ENCODE peak calls at places on chromosome 2, in five cellular contexts. U, V, X, F and J are unnamed samples.

GRCh38 chr2:46018773-46019593 is 278.2 kb upstream of the EPAS1 start:
- DNase-seq in U (no peak), V (no peak), X (no peak), F (no peak), J (no peak)

GRCh38 chr2:58871469-58872142 is 630.5 kb upstream of the FANCL start:
- DNase-seq in X (no peak), F (no peak), V (no peak), U (no peak), J (no peak)

GRCh38 chr2:74658516-74658915 is 4.5 kb downstream of the SEMA4F start:
- DNase-seq in V (no peak), U (no peak), X (no peak), F (no peak), J (no peak)

GRCh38 chr2:30221531-30221930 is 9.8 kb upstream of the LBH start:
- DNase-seq in U (no peak), X (no peak), V (no peak), F (no peak), J (no peak)

GRCh38 chr2:75627902-75628504 is 18.6 kb upstream of the MRPL19 start:
- DNase-seq in U (peak; percentile 64), X (peak; percentile 84), F (peak; percentile 57), V (peak; percentile 71), J (peak; percentile 41)

GRCh38 chr2:147223553-147223952 is 621.3 kb upstream of the ACVR2A start:
- DNase-seq in F (no peak), X (no peak), V (no peak), U (no peak), J (no peak)

GRCh38 chr2:54591551-54591950 is 131.9 kb upstream of the EML6 start:
- DNase-seq in U (no peak), V (no peak), F (no peak), X (no peak), J (no peak)

GRCh38 chr2:119478188-119479065 is 45.9 kb downstream of the SCTR start:
- DNase-seq in V (no peak), F (no peak), U (no peak), X (no peak), J (no peak)

GRCh38 chr2:166343467-166343866 is 32.3 kb downstream of the SCN9A start:
- DNase-seq in F (no peak), U (no peak), X (no peak), V (no peak), J (no peak)

GRCh38 chr2:107595749-107596148 is 230.9 kb upstream of the RGPD4 start:
- DNase-seq in X (no peak), V (no peak), U (no peak), F (no peak), J (peak; percentile 28)

GRCh38 chr2:101873543-101873942 is 118.2 kb upstream of the IL1R2 start:
- DNase-seq in F (no peak), X (no peak), V (no peak), U (no peak), J (no peak)

GRCh38 chr2:25711641-25712369 is 38.4 kb upstream of the DTNB start:
- DNase-seq in V (no peak), U (no peak), F (no peak), X (peak; percentile 40), J (no peak)

GRCh38 chr2:241690202-241690717 is 3.6 kb upstream of the DTYMK start:
- DNase-seq in F (no peak), V (no peak), U (no peak), X (no peak), J (no peak)

GRCh38 chr2:62209427-62209991 is 13.6 kb downstream of the B3GNT2 start:
- DNase-seq in F (no peak), V (no peak), U (no peak), X (no peak), J (no peak)

GRCh38 chr2:36770542-36771287 is 74.2 kb downstream of the VIT start:
- DNase-seq in X (no peak), U (no peak), V (peak; percentile 52), F (peak; percentile 51), J (no peak)

GRCh38 chr2:43305537-43305936 is 79.1 kb upstream of the ZFP36L2 start:
- DNase-seq in X (peak; percentile 68), U (peak; percentile 74), F (no peak), V (no peak), J (no peak)

GRCh38 chr2:215828528-215829184 is 184.7 kb downstream of the MREG start:
- DNase-seq in U (peak; percentile 68), V (peak; percentile 57), F (peak; percentile 58), X (peak; percentile 75), J (no peak)

GRCh38 chr2:12602661-12603060 is 114.1 kb upstream of the TRIB2 start:
- DNase-seq in U (no peak), F (no peak), X (no peak), V (no peak), J (no peak)

GRCh38 chr2:46447649-46448048 is 31.7 kb upstream of the TMEM247 start:
- DNase-seq in V (no peak), U (no peak), F (no peak), X (no peak), J (no peak)

GRCh38 chr2:3138621-3139020 is 239.0 kb downstream of the EIPR1 start:
- DNase-seq in X (no peak), U (no peak), V (no peak), F (no peak), J (no peak)

GRCh38 chr2:188984126-188984525 is 10.0 kb downstream of the COL3A1 start:
- DNase-seq in U (no peak), F (no peak), V (no peak), X (no peak), J (no peak)

GRCh38 chr2:239269959-239270358 is 130.9 kb downstream of the HDAC4 start:
- DNase-seq in X (no peak), V (no peak), U (no peak), F (no peak), J (no peak)
- H3K27ac ChIP-seq in X (no peak overlapping the region), V (no peak overlapping the region), U (no peak overlapping the region), F (no peak overlapping the region), J (no peak overlapping the region)

GRCh38 chr2:148901142-148901541 is 26.1 kb downstream of the KIF5C start:
- DNase-seq in V (no peak), U (no peak), X (no peak), F (no peak), J (no peak)

GRCh38 chr2:148900350-148900749 is 25.3 kb downstream of the KIF5C start:
- DNase-seq in V (no peak), F (no peak), X (no peak), U (no peak), J (no peak)

GRCh38 chr2:148903946-148904345 is 28.9 kb downstream of the KIF5C start:
- DNase-seq in F (no peak), X (no peak), V (no peak), U (no peak), J (no peak)

GRCh38 chr2:148906136-148906535 is 31.1 kb downstream of the KIF5C start:
- DNase-seq in V (no peak), F (no peak), X (no peak), U (no peak), J (no peak)

DNA sequence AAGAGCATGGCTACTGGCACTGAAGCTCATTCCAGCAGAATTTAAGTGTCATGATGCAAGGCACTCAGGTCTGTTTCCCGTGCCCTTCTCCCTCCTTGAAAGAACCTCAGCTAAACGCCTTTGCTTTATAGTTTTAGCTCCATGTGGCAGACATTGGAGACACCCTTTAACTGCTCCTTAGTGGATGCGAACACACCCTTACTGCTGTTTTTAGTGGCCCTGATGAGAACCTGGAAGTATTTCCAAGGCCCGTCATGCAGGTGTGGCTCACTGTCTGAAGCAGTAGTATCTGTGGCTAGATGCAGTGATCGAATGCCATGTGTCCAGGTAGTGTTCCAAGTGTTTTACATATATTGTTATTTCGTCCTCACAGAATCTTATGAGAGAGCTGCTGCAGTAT is 28.3 kb downstream of the KIF5C start:
- DNase-seq in X (no peak), F (no peak), V (no peak), U (no peak), J (no peak)
- H3K27ac ChIP-seq in X (no peak overlapping the region), F (no peak overlapping the region), V (no peak overlapping the region), U (no peak overlapping the region), J (no peak overlapping the region)

GRCh38 chr2:68248806-68249205 is 3.5 kb downstream of the PPP3R1 start:
- DNase-seq in F (no peak), V (no peak), X (no peak), U (no peak), J (no peak)
- H3K27ac ChIP-seq in F (no peak overlapping the region), V (no peak overlapping the region), X (no peak overlapping the region), U (peak overlapping the region; percentile 99), J (no peak overlapping the region)

DNA sequence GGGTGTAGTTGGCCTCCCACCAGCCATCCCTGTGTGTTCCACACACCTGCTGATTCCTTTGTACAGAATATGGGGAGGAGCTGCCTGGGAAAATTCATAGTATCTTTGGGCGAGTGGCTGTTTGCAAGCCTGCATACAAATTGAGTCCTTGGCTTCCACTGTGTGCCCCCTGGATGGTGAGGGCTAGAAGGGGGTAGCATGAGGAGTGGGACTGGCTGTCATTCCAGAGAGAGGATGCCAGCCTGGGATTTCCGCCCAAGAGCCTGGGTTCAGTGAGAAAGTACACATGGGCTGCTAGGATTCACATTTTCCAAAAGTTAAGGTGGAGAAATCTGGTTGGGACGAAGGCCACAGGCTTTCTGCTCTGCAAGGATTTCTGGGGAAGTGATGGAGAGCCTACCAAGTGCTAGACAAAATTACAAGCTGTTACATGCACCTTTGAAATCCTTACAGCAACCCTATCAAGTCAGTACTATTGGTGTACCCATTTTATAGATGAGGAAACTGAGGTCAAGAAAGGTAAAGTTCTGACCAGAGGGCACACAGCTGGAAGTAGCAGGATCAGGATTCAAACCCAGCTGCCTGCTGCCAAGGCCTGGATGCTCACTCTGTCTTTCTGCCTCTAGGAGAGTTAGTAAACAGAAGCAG is 606 bp upstream of the TOGARAM2 start:
- DNase-seq in X (no peak), F (no peak), V (no peak), U (no peak), J (no peak)
- H3K27ac ChIP-seq in X (no peak overlapping the region), F (no peak overlapping the region), V (no peak overlapping the region), U (no peak overlapping the region), J (peak overlapping the region; percentile 80)

GRCh38 chr2:179428659-179429058 is 164.0 kb upstream of the SESTD1 start:
- DNase-seq in V (no peak), U (no peak), F (no peak), X (no peak), J (no peak)

GRCh38 chr2:179424571-179424970 is 159.9 kb upstream of the SESTD1 start:
- DNase-seq in V (no peak), F (no peak), U (no peak), X (no peak), J (no peak)

GRCh38 chr2:179427065-179427464 is 162.4 kb upstream of the SESTD1 start:
- DNase-seq in U (no peak), V (no peak), X (no peak), F (no peak), J (no peak)

GRCh38 chr2:179429597-179429996 is 165.0 kb upstream of the SESTD1 start:
- DNase-seq in X (no peak), V (no peak), U (no peak), F (no peak), J (no peak)

GRCh38 chr2:179429060-179429471 is 164.4 kb upstream of the SESTD1 start:
- DNase-seq in X (no peak), V (no peak), F (no peak), U (no peak), J (no peak)
- H3K27ac ChIP-seq in X (no peak overlapping the region), V (no peak overlapping the region), F (no peak overlapping the region), U (no peak overlapping the region), J (no peak overlapping the region)

GRCh38 chr2:130796280-130796679 is 40.4 kb upstream of the ARHGEF4 start:
- DNase-seq in U (no peak), V (no peak), X (no peak), F (no peak), J (no peak)
- H3K27ac ChIP-seq in U (no peak overlapping the region), V (no peak overlapping the region), X (no peak overlapping the region), F (no peak overlapping the region), J (no peak overlapping the region)